ENCODE peak calls at places on chromosomes 12 and 14, in four cellular contexts. One of them, this sample, is unnamed.

GRCh38 chr12:33187409-33187808 is 252.2 kb downstream of the SYT10 start:
- DNase-seq in H1: no peak
- DNase-seq in IMR-90: no peak
- DNase-seq in mesendoderm: no peak
- DNase-seq in this sample: peak

GRCh38 chr14:79613625-79614024 is 597.7 kb downstream of the DIO2 start:
- DNase-seq in H1: no peak
- DNase-seq in IMR-90: no peak
- DNase-seq in mesendoderm: no peak
- DNase-seq in this sample: no peak

GRCh38 chr14:61537567-61538463 is 157.5 kb upstream of the HIF1A start:
- DNase-seq in H1: no peak
- DNase-seq in IMR-90: peak
- DNase-seq in mesendoderm: peak
- DNase-seq in this sample: peak

GRCh38 chr12:128606040-128606439 is 217.7 kb downstream of the SLC15A4 start:
- DNase-seq in H1: no peak
- DNase-seq in IMR-90: no peak
- DNase-seq in mesendoderm: peak
- DNase-seq in this sample: no peak

GRCh38 chr12:54390668-54391551 is 6.4 kb upstream of the ZNF385A start:
- DNase-seq in H1: peak
- DNase-seq in IMR-90: no peak
- DNase-seq in mesendoderm: peak
- DNase-seq in this sample: peak

GRCh38 chr12:114920828-114921579 is 237.0 kb upstream of the TBX3 start:
- DNase-seq in H1: no peak
- DNase-seq in IMR-90: peak
- DNase-seq in mesendoderm: no peak
- DNase-seq in this sample: no peak

GRCh38 chr12:111412007-111412829 is 6.5 kb downstream of the SH2B3 start:
- DNase-seq in H1: no peak
- DNase-seq in IMR-90: no peak
- DNase-seq in mesendoderm: peak
- DNase-seq in this sample: no peak

GRCh38 chr12:104263026-104263425 is 40.5 kb upstream of the EID3 start:
- DNase-seq in H1: no peak
- DNase-seq in IMR-90: no peak
- DNase-seq in mesendoderm: no peak
- DNase-seq in this sample: no peak

GRCh38 chr14:79967001-79967400 is 244.3 kb downstream of the DIO2 start:
- DNase-seq in H1: no peak
- DNase-seq in IMR-90: peak
- DNase-seq in mesendoderm: no peak
- DNase-seq in this sample: no peak

GRCh38 chr12:118061876-118062791 is 1.2 kb upstream of the WSB2 start:
- DNase-seq in H1: peak
- DNase-seq in IMR-90: peak
- DNase-seq in mesendoderm: peak
- DNase-seq in this sample: peak

GRCh38 chr12:41485203-41485602 is 297.1 kb downstream of the PDZRN4 start:
- DNase-seq in H1: no peak
- DNase-seq in IMR-90: no peak
- DNase-seq in mesendoderm: no peak
- DNase-seq in this sample: no peak

DNA sequence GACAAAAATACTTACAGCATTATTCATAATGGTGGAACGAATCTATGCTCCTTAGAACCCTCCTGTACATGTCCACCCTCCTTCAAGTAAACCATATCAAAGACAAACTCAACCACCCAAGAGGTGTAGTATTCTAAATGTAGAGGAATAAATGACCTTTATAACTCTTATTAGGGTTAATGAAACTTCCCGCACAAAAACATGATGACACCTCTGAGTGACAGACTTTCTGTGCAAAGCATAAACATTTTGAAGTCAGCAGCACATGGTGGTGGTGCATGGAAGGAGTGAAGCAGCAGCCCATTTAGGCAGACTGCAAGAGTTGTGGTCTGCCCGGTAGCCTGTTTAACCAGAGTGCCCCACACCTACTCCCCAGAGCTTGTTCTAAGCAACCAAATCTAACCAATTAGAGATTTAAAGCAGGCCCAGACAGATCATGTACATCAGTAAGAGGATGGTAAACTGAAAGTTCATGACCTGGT is 615 bp upstream of the ASB8 start:
- DNase-seq in H1: no peak
- DNase-seq in IMR-90: no peak
- DNase-seq in mesendoderm: no peak
- DNase-seq in this sample: no peak
- H2BK5ac ChIP-seq in H1: peak
- H2BK5ac ChIP-seq in IMR-90: peak
- H2BK5ac ChIP-seq in mesendoderm: no peak
- H2BK5ac ChIP-seq in this sample: no peak

DNA sequence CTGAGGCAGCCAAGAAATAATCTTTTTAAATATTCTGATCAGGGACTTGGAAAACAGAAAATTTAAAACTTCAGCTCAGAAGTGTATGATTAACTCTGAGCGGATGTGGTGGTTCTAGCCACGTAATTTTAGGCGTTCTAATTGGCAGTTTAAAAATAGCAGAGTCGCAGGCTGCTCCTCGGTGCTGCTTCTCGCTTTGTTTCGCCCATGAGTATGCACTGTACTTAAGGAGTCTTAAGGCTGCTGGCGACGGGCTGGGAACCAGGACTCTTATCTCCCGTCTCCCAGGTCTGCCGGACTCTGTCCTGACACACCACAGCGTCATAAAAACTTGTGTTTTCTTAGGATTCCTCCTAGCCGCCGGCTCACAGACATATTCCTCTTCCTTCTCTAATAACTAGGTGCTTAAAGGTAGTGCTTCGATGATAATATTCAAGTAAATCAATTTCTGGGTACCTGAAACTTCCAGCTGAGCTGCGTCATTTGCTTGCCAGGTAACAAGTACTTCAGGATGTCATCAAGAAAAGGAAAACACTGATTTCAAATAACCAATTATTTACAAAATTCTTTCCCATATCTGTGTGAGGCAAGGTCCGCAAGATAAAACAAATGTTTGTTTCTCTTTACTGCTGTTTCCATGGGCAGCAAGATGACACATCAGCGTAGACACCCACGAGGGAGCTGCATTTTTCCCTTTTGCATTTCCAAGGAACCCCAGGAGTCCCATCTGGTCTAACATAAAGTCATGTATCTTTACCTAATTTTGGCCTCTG is 113.2 kb upstream of the PELI2 start:
- DNase-seq in H1: no peak
- DNase-seq in IMR-90: peak
- DNase-seq in mesendoderm: peak
- DNase-seq in this sample: peak
- H3K4me3 ChIP-seq in H1: no peak
- H3K4me3 ChIP-seq in IMR-90: peak
- H3K4me3 ChIP-seq in mesendoderm: no peak
- H3K4me3 ChIP-seq in this sample: no peak

GRCh38 chr12:74846116-74846515 is 308.5 kb downstream of the ATXN7L3B start:
- DNase-seq in H1: no peak
- DNase-seq in IMR-90: no peak
- DNase-seq in mesendoderm: no peak
- DNase-seq in this sample: no peak

GRCh38 chr12:74847169-74847568 is 309.5 kb downstream of the ATXN7L3B start:
- DNase-seq in H1: no peak
- DNase-seq in IMR-90: no peak
- DNase-seq in mesendoderm: no peak
- DNase-seq in this sample: no peak

GRCh38 chr12:74849801-74850200 is 312.2 kb downstream of the ATXN7L3B start:
- DNase-seq in H1: no peak
- DNase-seq in IMR-90: no peak
- DNase-seq in mesendoderm: no peak
- DNase-seq in this sample: no peak
- H2BK5ac ChIP-seq in H1: no peak
- H2BK5ac ChIP-seq in IMR-90: no peak
- H2BK5ac ChIP-seq in mesendoderm: no peak
- H2BK5ac ChIP-seq in this sample: no peak

GRCh38 chr12:120367924-120368788 is 808 bp downstream of the MSI1 start:
- DNase-seq in H1: no peak
- DNase-seq in IMR-90: no peak
- DNase-seq in mesendoderm: peak
- DNase-seq in this sample: no peak
- H3K4me3 ChIP-seq in H1: peak
- H3K4me3 ChIP-seq in IMR-90: no peak
- H3K4me3 ChIP-seq in mesendoderm: peak
- H3K4me3 ChIP-seq in this sample: peak

GRCh38 chr14:69151458-69152180 is 1.3 kb downstream of the DCAF5 start:
- DNase-seq in H1: peak
- DNase-seq in IMR-90: peak
- DNase-seq in mesendoderm: peak
- DNase-seq in this sample: peak

GRCh38 chr14:69154779-69155178 is 1.9 kb upstream of the DCAF5 start:
- DNase-seq in H1: no peak
- DNase-seq in IMR-90: no peak
- DNase-seq in mesendoderm: peak
- DNase-seq in this sample: peak

GRCh38 chr14:69153848-69154208 is 909 bp upstream of the DCAF5 start:
- DNase-seq in H1: no peak
- DNase-seq in IMR-90: no peak
- DNase-seq in mesendoderm: no peak
- DNase-seq in this sample: no peak

GRCh38 chr14:69152944-69153847 is at the start of gene DCAF5:
- DNase-seq in H1: peak
- DNase-seq in IMR-90: peak
- DNase-seq in mesendoderm: peak
- DNase-seq in this sample: peak

DNA sequence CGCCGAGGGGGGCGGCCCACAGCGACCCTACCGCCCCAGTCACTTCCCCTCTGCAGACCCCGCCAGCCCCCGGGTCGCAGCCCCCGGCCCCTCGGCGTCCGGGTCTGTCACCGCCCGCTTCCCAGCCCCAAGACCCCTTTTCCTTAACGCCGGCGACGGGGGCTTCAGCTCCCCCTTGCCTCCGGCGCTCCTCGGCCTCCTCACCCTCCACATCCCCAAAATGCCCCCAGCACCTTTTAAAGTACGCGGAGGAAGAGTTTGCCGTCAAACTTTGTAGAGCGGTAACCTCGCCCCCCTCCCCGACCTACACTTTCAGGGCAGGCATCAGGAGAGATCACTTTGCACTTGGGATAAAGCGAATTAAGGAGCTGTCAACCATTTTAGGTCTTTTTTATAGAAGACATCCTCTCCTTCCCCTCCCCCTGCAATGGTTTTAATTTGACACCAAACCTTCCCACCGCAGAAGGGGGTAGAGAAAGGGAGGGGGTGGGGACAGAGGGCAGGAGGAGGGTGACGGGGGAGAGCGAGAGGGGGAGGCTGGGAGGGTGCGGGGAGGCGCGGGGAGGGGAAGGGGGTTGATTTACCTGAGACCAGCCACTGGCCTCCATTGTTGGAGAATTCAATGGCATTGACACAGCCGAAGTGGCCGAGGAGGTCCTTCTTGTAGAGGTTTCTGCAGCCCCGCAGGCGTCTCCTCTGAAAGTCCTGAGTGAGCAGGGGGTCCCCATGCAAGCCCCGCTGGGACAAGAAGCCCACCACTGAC is 557 bp downstream of the DCAF5 start:
- DNase-seq in H1: peak
- DNase-seq in IMR-90: no peak
- DNase-seq in mesendoderm: peak
- DNase-seq in this sample: peak
- H2BK5ac ChIP-seq in H1: peak
- H2BK5ac ChIP-seq in IMR-90: peak
- H2BK5ac ChIP-seq in mesendoderm: peak
- H2BK5ac ChIP-seq in this sample: peak

GRCh38 chr14:96583605-96584041 is 81.4 kb downstream of the PAPOLA start:
- DNase-seq in H1: no peak
- DNase-seq in IMR-90: no peak
- DNase-seq in mesendoderm: no peak
- DNase-seq in this sample: no peak

GRCh38 chr14:96582641-96582980 is 80.4 kb downstream of the PAPOLA start:
- DNase-seq in H1: no peak
- DNase-seq in IMR-90: no peak
- DNase-seq in mesendoderm: no peak
- DNase-seq in this sample: no peak

GRCh38 chr14:96582995-96583394 is 80.8 kb downstream of the PAPOLA start:
- DNase-seq in H1: no peak
- DNase-seq in IMR-90: no peak
- DNase-seq in mesendoderm: no peak
- DNase-seq in this sample: no peak

GRCh38 chr14:96581026-96581425 is 78.8 kb downstream of the PAPOLA start:
- DNase-seq in H1: no peak
- DNase-seq in IMR-90: no peak
- DNase-seq in mesendoderm: no peak
- DNase-seq in this sample: no peak

GRCh38 chr14:96581902-96582640 is 79.9 kb downstream of the PAPOLA start:
- DNase-seq in H1: no peak
- DNase-seq in IMR-90: no peak
- DNase-seq in mesendoderm: peak
- DNase-seq in this sample: no peak
- H3K4me3 ChIP-seq in H1: no peak
- H3K4me3 ChIP-seq in IMR-90: no peak
- H3K4me3 ChIP-seq in mesendoderm: no peak
- H3K4me3 ChIP-seq in this sample: no peak

This sample was measured in trophoblast cell.